ENCODE peak calls at places on chromosomes 5 and 9, in seven cellular contexts. I is endodermal cell, Y is bronchial epithelial cell, Q is AG10803, R is ascending aorta, A is adipocyte, X is RWPE2. J is an unnamed sample.

GRCh38 chr5:139725073-139725830 is 70.4 kb upstream of the PSD2 start:
- DNase-seq in I (no peak), Y (no peak), Q (peak), R (no peak), A (peak), X (no peak), J (no peak)

GRCh38 chr5:145293716-145294115 is 541.4 kb downstream of the PRELID2 start:
- DNase-seq in I (no peak), Y (peak), Q (no peak), R (no peak), A (no peak), X (no peak), J (no peak)

GRCh38 chr9:135093111-135093510 is 5.6 kb downstream of the OLFM1 start:
- DNase-seq in I (no peak), Y (no peak), Q (no peak), R (no peak), A (no peak), X (no peak), J (no peak)

GRCh38 chr5:31573494-31573893 is 41.4 kb downstream of the C5orf22 start:
- DNase-seq in I (no peak), Y (no peak), Q (no peak), R (no peak), A (no peak), X (no peak), J (no peak)

GRCh38 chr5:31963358-31963757 is 210.8 kb downstream of the GOLPH3 start:
- DNase-seq in I (no peak), Y (no peak), Q (peak), R (no peak), A (no peak), X (no peak), J (no peak)

GRCh38 chr5:171420429-171421231 is 1.2 kb downstream of the FGF18 start:
- DNase-seq in I (peak), Y (peak), Q (peak), R (peak), A (peak), X (no peak), J (peak)

GRCh38 chr9:134325813-134326753 is at the start of gene RXRA:
- DNase-seq in I (peak), Y (peak), Q (peak), R (peak), A (peak), X (peak), J (peak)

GRCh38 chr9:123947326-123947725 is 17.4 kb upstream of the DENND1A start:
- DNase-seq in I (no peak), Y (no peak), Q (no peak), R (no peak), A (no peak), X (no peak), J (no peak)

GRCh38 chr5:153404747-153405146 is 85.7 kb upstream of the GRIA1 start:
- DNase-seq in I (peak), Y (no peak), Q (no peak), R (no peak), A (no peak), X (no peak), J (peak)

GRCh38 chr5:111227805-111228204 is 3.6 kb downstream of the CAMK4 start:
- DNase-seq in I (no peak), Y (peak), Q (peak), R (no peak), A (peak), X (no peak), J (peak)

GRCh38 chr5:159969966-159970365 is 39.0 kb upstream of the TTC1 start:
- DNase-seq in I (no peak), Y (peak), Q (no peak), R (no peak), A (no peak), X (no peak), J (no peak)

GRCh38 chr5:125372694-125373621 is 626.5 kb upstream of the ZNF608 start:
- DNase-seq in I (peak), Y (peak), Q (peak), R (no peak), A (peak), X (no peak), J (peak)

GRCh38 chr9:104209387-104209786 is 115.3 kb downstream of the SMC2 start:
- DNase-seq in I (no peak), Y (no peak), Q (no peak), R (no peak), A (no peak), X (no peak), J (no peak)

GRCh38 chr5:67142816-67143215 is 53.8 kb downstream of the CD180 start:
- DNase-seq in I (no peak), Y (no peak), Q (no peak), R (no peak), A (no peak), X (no peak), J (no peak)

GRCh38 chr5:115657883-115658233 is 32.0 kb upstream of the TMED7 start:
- DNase-seq in I (no peak), Y (peak), Q (peak), R (no peak), A (peak), X (no peak), J (no peak)

GRCh38 chr9:36264896-36265295 is 6.6 kb upstream of the GNE start:
- DNase-seq in I (no peak), Y (no peak), Q (no peak), R (no peak), A (no peak), X (no peak), J (no peak)

GRCh38 chr9:105114956-105115728 is 129.3 kb upstream of the SLC44A1 start:
- DNase-seq in I (no peak), Y (no peak), Q (peak), R (peak), A (no peak), X (no peak), J (no peak)

GRCh38 chr5:95918421-95919006 is 43.1 kb downstream of the ELL2 start:
- DNase-seq in I (no peak), Y (no peak), Q (no peak), R (no peak), A (no peak), X (no peak), J (no peak)

GRCh38 chr5:173501271-173501670 is 115.2 kb downstream of the BOD1 start:
- DNase-seq in I (no peak), Y (no peak), Q (no peak), R (no peak), A (no peak), X (no peak), J (no peak)

GRCh38 chr5:143464723-143465490 is 61.4 kb upstream of the NR3C1 start:
- DNase-seq in I (no peak), Y (no peak), Q (no peak), R (no peak), A (no peak), X (no peak), J (no peak)

GRCh38 chr9:17280350-17281012 is 145.6 kb downstream of the CNTLN start:
- DNase-seq in I (no peak), Y (no peak), Q (peak), R (no peak), A (peak), X (no peak), J (no peak)

GRCh38 chr5:169592937-169593650 is 9.5 kb downstream of the SPDL1 start:
- DNase-seq in I (no peak), Y (peak), Q (no peak), R (no peak), A (no peak), X (peak), J (no peak)

GRCh38 chr9:99368341-99369326 is 146.6 kb downstream of the SEC61B start:
- DNase-seq in I (no peak), Y (peak), Q (peak), R (peak), A (peak), X (no peak), J (peak)

GRCh38 chr5:43425965-43426364 is 13.8 kb upstream of the CCL28 start:
- DNase-seq in I (no peak), Y (peak), Q (peak), R (no peak), A (peak), X (peak), J (no peak)

GRCh38 chr9:97983524-97984187 is 515 bp downstream of the ANP32B start:
- DNase-seq in I (peak), Y (peak), Q (peak), R (peak), A (peak), X (no peak), J (peak)

GRCh38 chr5:91794856-91795548 is 411.9 kb upstream of the ARRDC3 start:
- DNase-seq in I (no peak), Y (no peak), Q (no peak), R (no peak), A (peak), X (no peak), J (no peak)

GRCh38 chr5:91797581-91797980 is 414.5 kb upstream of the ARRDC3 start:
- DNase-seq in I (no peak), Y (no peak), Q (no peak), R (no peak), A (no peak), X (no peak), J (no peak)

GRCh38 chr5:91794455-91794854 is 411.3 kb upstream of the ARRDC3 start:
- DNase-seq in I (no peak), Y (no peak), Q (no peak), R (no peak), A (peak), X (no peak), J (no peak)
- H3K4me3 ChIP-seq in I (no peak), Y (no peak), Q (no peak), R (no peak), A (no peak), X (no peak), J (no peak)

GRCh38 chr5:131513780-131514179 is 121.2 kb downstream of the RAPGEF6 start:
- DNase-seq in I (no peak), Y (no peak), Q (no peak), R (no peak), A (no peak), X (no peak), J (no peak)

GRCh38 chr5:131509811-131510210 is 125.2 kb downstream of the RAPGEF6 start:
- DNase-seq in I (no peak), Y (no peak), Q (no peak), R (no peak), A (no peak), X (no peak), J (no peak)

GRCh38 chr5:131511934-131512333 is 123.1 kb downstream of the RAPGEF6 start:
- DNase-seq in I (no peak), Y (no peak), Q (no peak), R (no peak), A (no peak), X (no peak), J (peak)

GRCh38 chr5:131515348-131515747 is 119.7 kb downstream of the RAPGEF6 start:
- DNase-seq in I (no peak), Y (no peak), Q (no peak), R (no peak), A (no peak), X (no peak), J (no peak)

DNA sequence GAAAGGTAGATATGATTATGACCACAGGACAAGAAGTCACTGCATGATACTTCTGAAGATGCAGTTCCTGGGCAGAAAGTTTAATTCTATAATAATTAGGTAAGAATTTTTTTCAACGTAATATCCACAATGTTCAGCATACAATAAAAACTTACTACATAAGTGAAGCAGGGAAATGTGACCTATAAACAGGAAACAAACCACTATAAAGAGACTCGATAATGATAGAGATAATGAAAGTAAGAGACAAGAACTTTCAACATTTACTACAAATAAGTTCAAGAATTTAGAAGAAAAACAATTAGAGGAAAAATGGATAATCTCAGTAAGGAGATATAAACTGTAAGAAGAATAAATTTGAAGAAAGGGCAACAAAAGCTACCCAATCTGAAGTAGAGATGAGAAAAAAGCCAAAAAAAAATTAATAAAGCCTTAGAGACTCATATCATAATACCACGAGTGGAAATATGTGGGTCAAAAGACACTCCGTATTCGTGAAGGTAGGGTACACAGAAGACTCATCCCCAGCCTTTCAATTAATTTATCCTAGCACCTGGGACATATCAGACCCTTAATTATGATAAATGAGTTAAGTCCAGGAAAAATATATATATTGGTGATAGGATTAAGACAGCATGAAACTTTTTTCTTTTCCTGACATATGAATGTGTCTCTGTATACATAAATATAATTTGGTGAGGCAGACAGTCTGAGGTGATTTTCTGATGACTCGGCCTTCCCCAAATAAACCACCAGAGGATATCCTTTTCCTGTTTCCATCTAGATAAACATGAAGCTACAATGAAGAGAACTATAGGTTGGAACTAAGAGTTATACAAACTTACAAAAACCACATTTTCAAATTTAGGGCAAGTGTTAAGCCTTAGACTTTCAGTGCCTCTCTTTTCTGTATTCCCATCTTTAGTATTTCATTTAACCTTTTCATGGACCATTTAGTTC is 120.4 kb downstream of the RAPGEF6 start:
- DNase-seq in I (no peak), Y (peak), Q (no peak), R (no peak), A (no peak), X (no peak), J (no peak)
- H3K4me3 ChIP-seq in I (no peak), Y (no peak), Q (no peak), R (no peak), A (no peak), X (no peak), J (no peak)

DNA sequence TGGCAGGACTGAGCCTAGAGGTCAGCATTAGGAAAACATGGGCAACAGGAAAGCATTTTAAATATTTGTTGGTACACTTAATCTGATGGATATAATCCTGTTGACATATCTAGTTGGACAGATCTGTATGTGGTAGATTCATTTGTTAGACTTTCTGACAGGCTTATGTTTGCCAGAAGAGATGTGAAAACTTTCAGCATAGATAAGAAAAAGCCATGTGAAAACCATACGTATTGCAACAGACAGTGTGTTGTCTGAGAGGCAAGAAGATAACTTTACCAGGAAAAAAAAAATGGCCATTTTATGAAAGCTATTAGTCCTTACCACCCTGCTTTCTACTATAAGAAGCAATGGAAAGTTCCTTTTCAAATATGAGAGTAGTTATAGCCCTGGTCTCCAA is 1902.2 kb upstream of the C9orf72 start:
- DNase-seq in I (no peak), Y (no peak), Q (no peak), R (no peak), A (no peak), X (no peak), J (no peak)
- H3K4me3 ChIP-seq in I (no peak), Y (no peak), Q (no peak), R (no peak), A (no peak), X (no peak), J (no peak)

DNA sequence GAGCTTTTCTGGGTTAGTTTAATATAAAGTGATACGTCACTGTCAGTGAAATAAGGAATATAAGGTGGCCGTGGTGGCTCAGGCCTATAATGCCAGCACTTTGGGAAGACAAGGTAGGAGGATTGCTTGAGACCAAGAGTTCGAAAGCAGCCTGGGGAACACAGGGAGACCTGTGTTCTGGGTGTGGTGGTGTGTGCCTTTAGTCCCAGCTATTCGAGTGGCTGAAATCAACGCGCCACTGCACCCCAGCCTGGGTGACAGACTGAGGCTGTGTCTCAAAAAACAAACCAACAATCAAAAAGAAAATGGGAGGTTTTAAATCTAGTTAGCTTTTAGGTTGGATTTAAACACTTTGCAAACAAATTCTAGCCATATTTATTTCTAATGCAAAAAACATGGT is 53.1 kb downstream of the NSD1 start:
- DNase-seq in I (no peak), Y (no peak), Q (no peak), R (no peak), A (no peak), X (no peak), J (no peak)
- H3K4me3 ChIP-seq in I (no peak), Y (no peak), Q (no peak), R (no peak), A (no peak), X (no peak), J (no peak)

GRCh38 chr5:178774866-178775539 is 44.5 kb upstream of the ZNF354A start:
- DNase-seq in I (no peak), Y (no peak), Q (no peak), R (no peak), A (no peak), X (peak), J (no peak)

GRCh38 chr5:178781936-178782335 is 51.5 kb upstream of the ZNF354A start:
- DNase-seq in I (no peak), Y (no peak), Q (no peak), R (no peak), A (no peak), X (peak), J (no peak)

GRCh38 chr5:178780581-178781498 is 50.4 kb upstream of the ZNF354A start:
- DNase-seq in I (no peak), Y (no peak), Q (no peak), R (no peak), A (no peak), X (no peak), J (no peak)

GRCh38 chr5:178777557-178777956 is 47.1 kb upstream of the ZNF354A start:
- DNase-seq in I (no peak), Y (no peak), Q (no peak), R (no peak), A (no peak), X (no peak), J (peak)

GRCh38 chr5:178778919-178779318 is 48.5 kb upstream of the ZNF354A start:
- DNase-seq in I (peak), Y (no peak), Q (no peak), R (no peak), A (no peak), X (no peak), J (no peak)
- H3K4me3 ChIP-seq in I (peak), Y (no peak), Q (no peak), R (no peak), A (no peak), X (no peak), J (no peak)

DNA sequence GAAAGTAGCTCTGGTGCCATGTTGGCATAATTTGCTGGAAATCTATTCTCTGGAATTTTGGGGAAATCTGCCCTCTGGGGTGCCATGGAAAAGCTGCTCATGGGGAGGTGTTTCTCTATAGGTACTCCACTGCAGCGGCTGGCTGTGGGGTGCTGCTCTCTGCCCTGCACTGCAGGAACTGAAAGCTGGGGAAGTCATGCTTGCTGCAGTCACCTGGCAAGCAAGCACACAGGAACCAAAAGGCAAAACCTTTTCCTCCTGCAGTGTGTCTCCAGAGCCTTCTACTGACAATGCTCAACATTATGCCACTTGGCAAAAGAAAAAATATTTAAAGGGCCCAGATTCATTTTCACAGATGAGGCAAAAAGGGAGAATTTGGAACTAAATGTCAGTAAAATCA is 25.8 kb upstream of the CARNMT1 start:
- DNase-seq in I (no peak), Y (no peak), Q (no peak), R (no peak), A (no peak), X (no peak), J (no peak)
- H3K4me3 ChIP-seq in I (no peak), Y (no peak), Q (no peak), R (no peak), A (no peak), X (no peak), J (no peak)

J was measured in H7.